ENCODE peak calls at places on chromosome 11, in six cellular contexts. X is WERI-Rb-1; Q is fibroblast of lung; R is CD8-positive, alpha-beta memory T cell; J is tibial nerve; U is foreskin fibroblast. G is an unnamed sample.
A peak's percentile ranks its signal among the peaks of the same experiment; 100 is the strongest.

GRCh38 chr11:48022445-48022844 is 42.1 kb downstream of the PTPRJ start:
- DNase-seq in U (no peak), Q (no peak), X (no peak), J (no peak), R (no peak), G (no peak)

GRCh38 chr11:130162733-130163132 is 3.2 kb downstream of the ST14 start:
- DNase-seq in R (no peak), X (no peak), U (peak; percentile 16), Q (no peak), J (no peak), G (no peak)

GRCh38 chr11:121582296-121582695 is 129.5 kb upstream of the SORL1-AS1 start:
- DNase-seq in R (no peak), Q (no peak), U (no peak), J (no peak), X (no peak), G (no peak)

GRCh38 chr11:6406370-6406769 is 12.5 kb downstream of the APBB1 start:
- DNase-seq in Q (no peak), J (no peak), X (no peak), R (no peak), U (no peak), G (no peak)

GRCh38 chr11:92844197-92844596 is 125.3 kb upstream of the MTNR1B start:
- DNase-seq in Q (no peak), J (no peak), U (no peak), X (no peak), R (no peak), G (no peak)

GRCh38 chr11:110829873-110830272 is 117.6 kb upstream of the ARHGAP20 start:
- DNase-seq in J (no peak), X (no peak), R (no peak), Q (peak; percentile 12), U (no peak), G (no peak)

GRCh38 chr11:35165416-35166368 is 26.7 kb downstream of the CD44 start:
- DNase-seq in X (peak; percentile 20), J (no peak), U (peak; percentile 78), Q (peak; percentile 78), R (peak; percentile 99), G (no peak)

GRCh38 chr11:47305734-47306483 is 36.0 kb downstream of the MADD start:
- DNase-seq in J (no peak), Q (no peak), R (no peak), U (no peak), X (peak; percentile 86), G (no peak)

GRCh38 chr11:119356349-119357031 is 10.0 kb upstream of the MFRP start:
- DNase-seq in U (peak; percentile 54), X (peak; percentile 85), J (peak; percentile 64), Q (peak; percentile 64), R (peak; percentile 69), G (peak; percentile 95)

GRCh38 chr11:8948901-8949300 is 6.1 kb upstream of the ASCL3 start:
- DNase-seq in Q (no peak), J (no peak), R (no peak), U (no peak), X (no peak), G (no peak)

GRCh38 chr11:78163828-78164227 is 24.4 kb upstream of the ALG8 start:
- DNase-seq in R (no peak), J (no peak), X (no peak), U (no peak), Q (no peak), G (no peak)

GRCh38 chr11:66718320-66718971 is 10.6 kb downstream of the SPTBN2 start:
- DNase-seq in R (no peak), Q (no peak), J (no peak), X (no peak), U (no peak), G (peak; percentile 56)

GRCh38 chr11:36463781-36464180 is 46.3 kb downstream of the TRAF6 start:
- DNase-seq in Q (peak; percentile 82), X (no peak), R (no peak), J (no peak), U (no peak), G (peak; percentile 37)

GRCh38 chr11:85759915-85760314 is 51.0 kb downstream of the SYTL2 start:
- DNase-seq in Q (peak; percentile 84), R (no peak), J (no peak), U (peak; percentile 86), X (no peak), G (no peak)

GRCh38 chr11:63492441-63492840 is 1.5 kb upstream of the PLAAT5 start:
- DNase-seq in J (no peak), X (no peak), Q (no peak), R (no peak), U (no peak), G (no peak)

GRCh38 chr11:94762208-94762607 is 5.9 kb upstream of the AMOTL1 start:
- DNase-seq in J (no peak), R (no peak), X (peak; percentile 28), Q (no peak), U (no peak), G (no peak)

GRCh38 chr11:125055107-125055715 is 7.9 kb upstream of the SLC37A2 start:
- DNase-seq in X (no peak), U (no peak), Q (no peak), R (no peak), J (no peak), G (no peak)

GRCh38 chr11:42054351-42054750 is 594.9 kb upstream of the LRRC4C start:
- DNase-seq in U (no peak), X (no peak), Q (peak; percentile 43), J (no peak), R (no peak), G (no peak)

GRCh38 chr11:122181893-122182292 is 65.9 kb upstream of the BLID start:
- DNase-seq in Q (no peak), J (no peak), U (no peak), R (no peak), X (no peak), G (no peak)

GRCh38 chr11:126518130-126518995 is 162.9 kb downstream of the ST3GAL4 start:
- DNase-seq in R (no peak), Q (no peak), J (no peak), U (no peak), X (no peak), G (no peak)

GRCh38 chr11:128341280-128341679 is 246.1 kb downstream of the ETS1 start:
- DNase-seq in R (peak; percentile 80), X (no peak), U (no peak), J (no peak), Q (no peak), G (no peak)

GRCh38 chr11:108368134-108368533 is 99.2 kb downstream of the C11orf65 start:
- DNase-seq in U (no peak), Q (peak; percentile 11), R (no peak), J (no peak), X (no peak), G (no peak)

GRCh38 chr11:120168960-120169681 is 31.2 kb upstream of the TRIM29 start:
- DNase-seq in J (no peak), U (peak; percentile 54), X (peak; percentile 74), Q (peak; percentile 49), R (peak; percentile 55), G (peak; percentile 95)

GRCh38 chr11:126489791-126490190 is 134.3 kb downstream of the ST3GAL4 start:
- DNase-seq in Q (peak; percentile 51), X (no peak), R (no peak), J (no peak), U (no peak), G (peak; percentile 36)

GRCh38 chr11:73344191-73344607 is 32.0 kb upstream of the RELT start:
- DNase-seq in J (no peak), R (no peak), Q (peak; percentile 43), U (no peak), X (no peak), G (no peak)
- H3K4me3 ChIP-seq in J (no peak overlapping the region), R (no peak overlapping the region), Q (no peak overlapping the region), U (no peak overlapping the region), X (no peak overlapping the region), G (no peak overlapping the region)

DNA sequence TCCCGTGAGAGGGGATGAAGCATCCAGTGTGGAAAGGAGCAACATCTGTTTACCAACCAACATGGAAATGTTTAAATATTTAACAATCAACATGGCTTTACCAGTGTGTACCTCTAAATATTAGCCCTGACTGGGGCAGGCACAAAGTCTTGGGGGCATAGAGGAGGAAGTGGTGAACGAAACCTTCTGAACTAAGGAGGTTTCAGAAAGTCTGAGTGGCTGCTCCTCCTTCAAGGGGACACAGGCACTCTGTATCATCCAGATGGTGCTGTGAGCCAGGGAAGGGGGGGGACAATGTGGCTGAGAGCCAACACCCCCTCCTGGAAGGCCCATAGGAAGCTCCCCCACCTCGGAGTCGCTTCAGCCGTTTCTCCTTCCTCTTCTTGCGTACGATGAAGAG is 107.6 kb downstream of the CEP164 start:
- DNase-seq in R (no peak), U (no peak), Q (no peak), X (no peak), J (no peak), G (no peak)
- H3K4me3 ChIP-seq in R (no peak overlapping the region), U (no peak overlapping the region), Q (no peak overlapping the region), X (no peak overlapping the region), J (no peak overlapping the region), G (no peak overlapping the region)

GRCh38 chr11:19350093-19350665 is 109.4 kb upstream of the E2F8 start:
- DNase-seq in U (no peak), X (no peak), J (no peak), Q (no peak), R (no peak), G (no peak)
- H3K4me3 ChIP-seq in U (no peak overlapping the region), X (no peak overlapping the region), J (no peak overlapping the region), Q (no peak overlapping the region), R (no peak overlapping the region), G (no peak overlapping the region)

GRCh38 chr11:788953-789940 is 643 bp downstream of the CEND1 start:
- DNase-seq in U (no peak), X (no peak), Q (no peak), R (no peak), J (no peak), G (no peak)
- H3K4me3 ChIP-seq in U (peak overlapping the region; percentile 48), X (no peak overlapping the region), Q (no peak overlapping the region), R (no peak overlapping the region), J (no peak overlapping the region), G (no peak overlapping the region)

GRCh38 chr11:28569099-28569498 is 460.9 kb downstream of the METTL15 start:
- DNase-seq in R (no peak), J (no peak), Q (no peak), X (no peak), U (no peak), G (no peak)

DNA sequence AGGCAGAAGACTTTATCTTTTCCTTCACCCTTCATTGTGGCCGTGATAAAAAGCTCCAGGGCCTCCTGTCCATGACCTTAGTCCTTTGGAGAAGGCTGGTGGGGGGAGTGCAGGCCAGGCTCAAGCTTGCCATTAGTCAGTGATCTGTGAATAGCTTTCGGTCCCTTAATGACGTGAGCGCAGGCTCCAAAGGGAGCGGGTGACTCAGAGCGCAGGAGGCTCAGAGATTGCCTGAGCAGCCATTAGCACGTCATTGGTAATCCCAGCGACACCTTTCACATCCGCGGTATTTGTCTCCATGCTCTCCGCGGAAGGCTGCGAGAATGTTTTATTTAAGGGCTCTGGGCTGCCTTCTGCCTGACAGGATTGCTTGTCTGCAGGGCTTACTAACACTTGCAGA is 458.5 kb downstream of the METTL15 start:
- DNase-seq in U (peak; percentile 94), R (no peak), J (peak; percentile 13), Q (peak; percentile 98), X (peak; percentile 68), G (peak; percentile 95)
- H3K4me3 ChIP-seq in U (peak overlapping the region; percentile 27), R (no peak overlapping the region), J (peak overlapping the region; percentile 2), Q (peak overlapping the region; percentile 42), X (peak overlapping the region; percentile 41), G (peak overlapping the region; percentile 73)

G was measured in endodermal cell.